ENCODE peak calls at places on chromosome 11, in eight cellular contexts. X, D, V, C, T, Q, F and N are unnamed samples.

GRCh38 chr11:133948711-133949110 is 8.1 kb downstream of the IGSF9B start:
- DNase-seq in C (no peak), V (no peak), X (no peak), Q (no peak), F (no peak), D (no peak), T (no peak), N (no peak)

GRCh38 chr11:556175-556699 is 4.3 kb downstream of the LMNTD2 start:
- DNase-seq in D (no peak), T (no peak), F (no peak), C (no peak), V (peak), Q (no peak), X (no peak), N (peak)

GRCh38 chr11:67372232-67372992 is 986 bp downstream of the CLCF1 start:
- DNase-seq in D (peak), T (no peak), Q (no peak), F (no peak), C (no peak), X (no peak), V (peak), N (no peak)

GRCh38 chr11:76232026-76232665 is 25.8 kb upstream of the WNT11 start:
- DNase-seq in C (no peak), D (no peak), Q (no peak), F (no peak), V (no peak), X (no peak), T (no peak), N (no peak)

GRCh38 chr11:28535677-28536076 is 427.5 kb downstream of the METTL15 start:
- DNase-seq in V (no peak), X (no peak), F (no peak), Q (no peak), C (no peak), D (no peak), T (peak), N (no peak)

GRCh38 chr11:16456366-16456765 is 100.0 kb upstream of the SOX6 start:
- DNase-seq in T (no peak), X (no peak), F (no peak), V (no peak), D (no peak), Q (no peak), C (no peak), N (no peak)

GRCh38 chr11:72141066-72141465 is 5.5 kb downstream of the FOLR3 start:
- DNase-seq in T (no peak), F (no peak), X (no peak), Q (no peak), D (no peak), V (no peak), C (no peak), N (no peak)

GRCh38 chr11:79661373-79661772 is 220.5 kb upstream of the TENM4 start:
- DNase-seq in Q (no peak), C (no peak), T (no peak), V (no peak), D (no peak), X (no peak), F (no peak), N (no peak)

GRCh38 chr11:134355656-134356055 is 23.9 kb downstream of the GLB1L2 start:
- DNase-seq in Q (no peak), T (no peak), X (no peak), C (no peak), F (no peak), V (no peak), D (no peak), N (no peak)

GRCh38 chr11:59755701-59756495 is 722 bp downstream of the STX3 start:
- DNase-seq in V (peak), X (peak), Q (no peak), C (no peak), T (peak), F (peak), D (peak), N (peak)

GRCh38 chr11:120912915-120913314 is 111.0 kb upstream of the TBCEL start:
- DNase-seq in X (no peak), V (no peak), F (no peak), T (no peak), C (no peak), D (no peak), Q (no peak), N (no peak)

GRCh38 chr11:1571760-1572199 is 291 bp downstream of the DUSP8 start:
- DNase-seq in X (no peak), F (no peak), D (no peak), T (no peak), V (no peak), Q (no peak), C (no peak), N (no peak)

GRCh38 chr11:1570896-1571759 is 943 bp downstream of the DUSP8 start:
- DNase-seq in D (peak), X (no peak), V (peak), Q (no peak), T (no peak), F (no peak), C (no peak), N (no peak)

GRCh38 chr11:1573847-1574255 is 1.8 kb upstream of the DUSP8 start:
- DNase-seq in F (peak), T (peak), X (no peak), C (no peak), V (no peak), D (peak), Q (no peak), N (peak)

GRCh38 chr11:1573077-1573846 is 1.2 kb upstream of the DUSP8 start:
- DNase-seq in D (peak), T (no peak), X (no peak), F (no peak), V (no peak), C (no peak), Q (no peak), N (peak)

DNA sequence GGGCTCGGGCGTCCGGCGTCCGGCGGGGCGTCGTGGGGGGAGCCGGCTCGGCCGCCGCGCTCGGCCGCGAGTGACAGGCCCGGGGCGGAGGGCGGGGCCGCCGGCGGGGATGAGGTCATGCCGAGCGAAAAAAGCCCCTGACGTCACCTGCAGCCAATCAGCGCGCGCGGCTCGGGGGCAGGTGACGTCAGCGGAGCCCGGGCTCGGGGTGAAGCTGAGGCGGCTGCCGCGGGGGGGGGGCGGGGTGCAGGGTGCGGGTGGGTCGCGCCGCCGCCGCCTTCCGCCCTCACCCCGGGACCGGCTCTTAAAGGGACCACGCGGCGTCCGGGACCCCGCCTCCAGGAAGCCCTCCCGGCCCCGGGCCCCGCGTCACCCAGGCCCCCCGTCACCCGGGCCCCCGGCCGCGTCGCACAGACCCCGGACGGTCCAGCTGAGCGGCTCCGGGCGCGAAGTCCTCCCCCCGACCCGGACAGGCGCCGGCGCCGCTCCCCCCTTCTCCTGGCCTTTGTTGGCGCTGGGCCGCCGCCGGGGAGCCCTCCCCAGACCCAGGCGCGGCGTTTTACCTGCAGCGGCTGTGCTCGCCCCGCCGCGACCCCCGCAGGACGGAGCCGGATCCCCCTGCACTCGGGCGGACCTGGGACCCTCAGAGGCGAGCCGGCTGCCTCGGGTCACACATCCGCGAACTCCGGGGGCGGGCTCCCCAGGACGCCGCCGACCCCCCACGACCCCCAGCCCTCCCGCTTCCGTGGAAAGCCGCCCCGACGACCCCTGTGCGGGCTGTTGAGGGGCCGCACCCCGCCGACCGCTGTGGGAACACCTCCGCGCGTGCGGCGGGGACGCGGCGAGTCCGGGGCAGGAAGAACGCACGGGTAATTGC is at the start of gene DUSP8:
- DNase-seq in T (peak), C (no peak), D (peak), V (peak), Q (no peak), X (peak), F (no peak), N (peak)
- TF ChIP-seq POLR2AphosphoS5 in T (peak), C (no peak), D (no peak), V (no peak), Q (no peak), X (peak), F (no peak), N (peak)

GRCh38 chr11:10654211-10655150 is 39.1 kb downstream of the IRAG1 start:
- DNase-seq in V (peak), C (no peak), F (no peak), D (peak), T (peak), X (no peak), Q (no peak), N (no peak)

GRCh38 chr11:10650630-10651029 is 42.9 kb downstream of the IRAG1 start:
- DNase-seq in T (no peak), X (no peak), V (no peak), Q (no peak), C (no peak), F (no peak), D (no peak), N (no peak)

GRCh38 chr11:10651579-10652361 is 41.8 kb downstream of the IRAG1 start:
- DNase-seq in D (no peak), C (no peak), T (peak), V (no peak), X (no peak), Q (no peak), F (no peak), N (no peak)

GRCh38 chr11:10655227-10655626 is 38.3 kb downstream of the IRAG1 start:
- DNase-seq in C (no peak), D (no peak), V (no peak), F (no peak), X (no peak), T (peak), Q (no peak), N (no peak)

GRCh38 chr11:10653242-10653641 is 40.3 kb downstream of the IRAG1 start:
- DNase-seq in Q (no peak), T (no peak), D (no peak), X (no peak), V (no peak), C (no peak), F (no peak), N (no peak)
- TF ChIP-seq POLR2AphosphoS5 in Q (no peak), T (no peak), D (no peak), X (peak), V (no peak), C (no peak), F (no peak), N (no peak)

GRCh38 chr11:64264371-64264852 is 13.1 kb downstream of the PLCB3 start:
- DNase-seq in T (no peak), V (no peak), F (no peak), C (no peak), D (peak), Q (no peak), X (no peak), N (no peak)

GRCh38 chr11:64265176-64266160 is 14.1 kb downstream of the PLCB3 start:
- DNase-seq in Q (no peak), X (no peak), C (no peak), F (no peak), V (no peak), T (no peak), D (no peak), N (no peak)

GRCh38 chr11:64268028-64268686 is 16.3 kb downstream of the BAD start:
- DNase-seq in V (no peak), Q (no peak), T (no peak), D (no peak), F (no peak), X (no peak), C (no peak), N (no peak)

GRCh38 chr11:64267207-64267945 is 16.0 kb downstream of the PLCB3 start:
- DNase-seq in X (no peak), D (no peak), Q (no peak), F (no peak), V (no peak), C (no peak), T (no peak), N (no peak)

DNA sequence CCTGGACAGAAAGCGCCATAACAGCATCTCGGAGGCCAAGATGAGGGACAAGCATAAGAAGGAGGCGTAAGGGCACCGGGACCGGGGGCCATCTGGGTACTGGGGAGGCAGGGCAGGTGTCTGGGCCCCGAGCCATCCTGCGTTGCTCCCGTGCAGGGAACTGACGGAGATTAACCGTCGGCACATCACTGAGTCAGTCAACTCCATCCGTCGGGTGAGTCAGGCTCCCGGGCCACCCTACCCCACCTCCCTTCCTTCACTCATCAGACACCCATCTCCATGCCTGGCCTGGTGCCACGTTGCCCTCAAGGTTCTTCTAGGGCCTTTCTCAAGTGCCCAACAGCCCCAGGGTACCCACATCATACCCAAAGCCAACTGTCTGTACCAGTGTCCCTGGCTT is 15.0 kb downstream of the PLCB3 start:
- DNase-seq in T (no peak), Q (no peak), V (no peak), D (no peak), X (no peak), F (no peak), C (no peak), N (no peak)
- TF ChIP-seq POLR2AphosphoS5 in T (no peak), Q (no peak), V (no peak), D (no peak), X (no peak), F (no peak), C (no peak), N (no peak)

GRCh38 chr11:65035579-65035978 is 5.4 kb upstream of the SAC3D1 start:
- DNase-seq in F (no peak), D (no peak), X (no peak), Q (no peak), T (no peak), V (no peak), C (no peak), N (no peak)

GRCh38 chr11:65032216-65032615 is 5.0 kb downstream of the SNX15 start:
- DNase-seq in T (no peak), V (peak), Q (no peak), F (no peak), D (no peak), X (no peak), C (no peak), N (no peak)

GRCh38 chr11:65036931-65037330 is 4.1 kb upstream of the SAC3D1 start:
- DNase-seq in D (no peak), C (no peak), X (no peak), T (no peak), F (no peak), Q (no peak), V (no peak), N (peak)

GRCh38 chr11:65034423-65034822 is 6.6 kb upstream of the SAC3D1 start:
- DNase-seq in F (no peak), C (no peak), Q (no peak), D (no peak), X (no peak), T (no peak), V (no peak), N (no peak)
- TF ChIP-seq POLR2AphosphoS5 in F (no peak), C (no peak), Q (no peak), D (no peak), X (no peak), T (no peak), V (no peak), N (no peak)

GRCh38 chr11:1877211-1878133 is 14.2 kb downstream of the PRR33 start:
- DNase-seq in Q (no peak), X (no peak), T (no peak), D (peak), C (no peak), V (no peak), F (no peak), N (peak)

GRCh38 chr11:1876361-1877063 is 15.2 kb downstream of the PRR33 start:
- DNase-seq in T (no peak), C (peak), Q (no peak), X (no peak), V (peak), D (peak), F (no peak), N (peak)

GRCh38 chr11:1873048-1873812 is 18.5 kb downstream of the PRR33 start:
- DNase-seq in F (no peak), T (no peak), D (peak), X (no peak), V (no peak), Q (no peak), C (no peak), N (no peak)

GRCh38 chr11:1874406-1875092 is 17.1 kb downstream of the PRR33 start:
- DNase-seq in V (no peak), T (no peak), C (no peak), D (peak), Q (no peak), X (no peak), F (no peak), N (no peak)

DNA sequence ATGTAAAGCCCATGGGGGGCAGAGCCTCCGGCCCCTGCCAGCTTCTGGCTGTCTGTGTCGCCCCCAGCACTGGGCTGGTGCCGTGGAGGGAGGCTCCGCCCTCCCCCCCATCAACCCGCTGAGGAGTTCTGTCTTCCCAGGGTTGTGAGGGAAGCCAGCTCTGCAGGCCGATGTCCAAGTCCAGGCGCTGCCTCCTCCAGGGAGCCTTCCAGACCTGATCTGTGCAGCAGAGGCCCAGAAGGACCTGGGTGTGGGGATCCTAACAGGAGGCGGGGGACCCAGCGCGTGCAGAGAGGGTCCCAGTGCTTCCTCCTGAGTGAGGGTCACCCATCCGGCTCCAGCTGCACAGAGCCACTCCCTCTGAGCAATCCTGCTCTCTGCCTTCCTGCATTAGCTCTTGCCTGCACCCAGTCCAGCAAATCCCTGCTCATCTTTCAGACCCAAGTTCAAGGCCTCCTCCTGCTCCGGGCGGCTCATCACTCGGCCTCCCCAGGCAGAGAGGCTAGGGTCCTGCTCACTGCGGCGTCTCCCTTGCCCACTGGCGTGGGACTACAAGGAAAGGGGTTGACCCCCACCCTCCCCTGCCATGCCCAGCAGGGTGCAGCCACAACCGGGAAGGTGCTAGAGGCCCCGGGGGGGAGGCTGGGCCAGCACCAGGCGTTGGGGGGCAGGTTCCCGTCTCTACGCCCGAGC is 16.5 kb downstream of the PRR33 start:
- DNase-seq in V (no peak), T (no peak), X (no peak), Q (no peak), D (peak), F (no peak), C (no peak), N (no peak)
- TF ChIP-seq POLR2AphosphoS5 in V (no peak), T (no peak), X (no peak), Q (no peak), D (no peak), F (no peak), C (no peak), N (no peak)

GRCh38 chr11:126115820-126116319 is 53.2 kb upstream of the CDON start:
- DNase-seq in D (peak), Q (no peak), V (peak), X (no peak), C (no peak), T (peak), F (peak), N (peak)

GRCh38 chr11:126114486-126115252 is 52.0 kb upstream of the CDON start:
- DNase-seq in T (no peak), F (no peak), Q (no peak), X (no peak), V (no peak), C (no peak), D (peak), N (no peak)

GRCh38 chr11:126113515-126113957 is 50.9 kb upstream of the CDON start:
- DNase-seq in Q (no peak), T (peak), F (peak), X (no peak), V (no peak), C (no peak), D (peak), N (peak)

GRCh38 chr11:126113963-126114362 is 51.3 kb upstream of the CDON start:
- DNase-seq in Q (no peak), F (no peak), D (no peak), V (no peak), X (no peak), C (no peak), T (no peak), N (no peak)

DNA sequence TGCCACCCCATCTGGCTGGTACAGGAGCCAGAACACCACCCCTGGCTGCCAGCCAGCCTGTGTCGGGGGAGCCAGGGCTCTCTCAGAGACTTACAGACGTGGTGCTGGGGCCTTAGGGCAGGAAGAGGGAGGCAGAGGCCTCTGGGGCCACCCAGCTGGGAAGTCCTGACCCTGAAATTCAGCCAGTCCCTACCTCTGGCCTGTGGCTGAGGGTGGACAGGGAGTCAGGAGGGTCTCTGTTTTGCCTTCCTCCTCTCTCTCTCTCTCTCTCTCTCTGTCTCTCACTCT is 52.5 kb upstream of the CDON start:
- DNase-seq in Q (no peak), V (no peak), X (no peak), T (no peak), D (peak), F (no peak), C (no peak), N (peak)
- TF ChIP-seq POLR2AphosphoS5 in Q (peak), V (no peak), X (peak), T (no peak), D (peak), F (no peak), C (no peak), N (no peak)

GRCh38 chr11:74929431-74930363 is 19.2 kb downstream of the XRRA1 start:
- DNase-seq in D (peak), F (peak), Q (peak), T (peak), X (no peak), V (peak), C (no peak), N (peak)
- TF ChIP-seq POLR2AphosphoS5 in D (no peak), F (no peak), Q (no peak), T (no peak), X (no peak), V (no peak), C (no peak), N (peak)

GRCh38 chr11:92670293-92670890 is 299.1 kb upstream of the MTNR1B start:
- DNase-seq in F (no peak), D (peak), Q (no peak), V (peak), T (no peak), X (peak), C (no peak), N (no peak)
- TF ChIP-seq POLR2AphosphoS5 in F (no peak), D (no peak), Q (no peak), V (no peak), T (no peak), X (no peak), C (no peak), N (no peak)

GRCh38 chr11:3051435-3052108 is 5.7 kb downstream of the CARS1 start:
- DNase-seq in Q (no peak), V (no peak), X (no peak), F (no peak), T (no peak), C (no peak), D (no peak), N (no peak)
- TF ChIP-seq POLR2AphosphoS5 in Q (no peak), V (no peak), X (no peak), F (no peak), T (no peak), C (no peak), D (no peak), N (no peak)